ENCODE peak calls at places on chromosomes 11 and 22, in nine cellular contexts. E, D, I, V, B, Z, J, T and Q are unnamed samples.
A peak's percentile ranks its signal among the peaks of the same experiment; 100 is the strongest.

GRCh38 chr22:38707346-38707745 is 1.6 kb downstream of the GTPBP1 start:
- DNase-seq in E (no peak), D (peak; percentile 33), I (no peak), V (no peak), B (no peak), Z (peak; percentile 14), J (no peak), T (peak; percentile 85), Q (no peak)

GRCh38 chr11:13120691-13121090 is 111.6 kb downstream of the RASSF10 start:
- DNase-seq in E (no peak), D (peak; percentile 54), I (no peak), V (no peak), B (no peak), Z (no peak), J (no peak), T (peak; percentile 68), Q (no peak)

GRCh38 chr11:34501500-34501899 is 12.1 kb downstream of the ELF5 start:
- DNase-seq in E (no peak), D (peak; percentile 92), I (no peak), V (peak; percentile 49), B (no peak), Z (peak; percentile 94), J (no peak), T (peak; percentile 98), Q (no peak)

GRCh38 chr11:123062892-123063395 is 1.0 kb upstream of the HSPA8 start:
- DNase-seq in E (no peak), D (peak; percentile 71), I (no peak), V (no peak), B (no peak), Z (no peak), J (peak; percentile 63), T (no peak), Q (no peak)

GRCh38 chr11:102472127-102472526 is 19.6 kb upstream of the TMEM123 start:
- DNase-seq in E (no peak), D (no peak), I (no peak), V (no peak), B (no peak), Z (no peak), J (no peak), T (no peak), Q (no peak)

GRCh38 chr22:35010543-35010942 is 55.4 kb upstream of the ISX start:
- DNase-seq in E (no peak), D (no peak), I (no peak), V (no peak), B (no peak), Z (no peak), J (no peak), T (no peak), Q (no peak)

GRCh38 chr22:22999473-22999872 is 70.8 kb upstream of the GNAZ start:
- DNase-seq in E (no peak), D (no peak), I (no peak), V (no peak), B (no peak), Z (no peak), J (no peak), T (peak; percentile 5), Q (no peak)

GRCh38 chr11:70324354-70325115 is 54.0 kb downstream of the PPFIA1 start:
- DNase-seq in E (no peak), D (peak; percentile 23), I (no peak), V (no peak), B (no peak), Z (peak; percentile 52), J (no peak), T (peak; percentile 56), Q (no peak)

GRCh38 chr22:31099386-31099785 is 8.0 kb downstream of the SELENOM start:
- DNase-seq in E (no peak), D (no peak), I (no peak), V (no peak), B (no peak), Z (no peak), J (no peak), T (no peak), Q (no peak)

GRCh38 chr11:8624698-8625097 is 30.7 kb upstream of the STK33 start:
- DNase-seq in E (no peak), D (no peak), I (no peak), V (no peak), B (no peak), Z (no peak), J (no peak), T (no peak), Q (no peak)

GRCh38 chr11:119236891-119237290 is 30.8 kb downstream of the CBL start:
- DNase-seq in E (no peak), D (no peak), I (no peak), V (no peak), B (no peak), Z (no peak), J (no peak), T (no peak), Q (no peak)

GRCh38 chr11:15905815-15906214 is 450.5 kb downstream of the SOX6 start:
- DNase-seq in E (no peak), D (no peak), I (no peak), V (peak; percentile 61), B (no peak), Z (no peak), J (peak; percentile 22), T (no peak), Q (no peak)

GRCh38 chr11:134742228-134742612 is 330.2 kb upstream of the B3GAT1 start:
- DNase-seq in E (no peak), D (peak; percentile 35), I (no peak), V (no peak), B (no peak), Z (peak; percentile 13), J (no peak), T (no peak), Q (no peak)

GRCh38 chr11:35030716-35031213 is 108.2 kb upstream of the CD44 start:
- DNase-seq in E (peak; percentile 33), D (peak; percentile 73), I (no peak), V (peak; percentile 76), B (no peak), Z (peak; percentile 89), J (no peak), T (peak; percentile 94), Q (peak; percentile 25)

GRCh38 chr11:9029477-9029876 is 25.7 kb upstream of the NRIP3 start:
- DNase-seq in E (no peak), D (no peak), I (no peak), V (no peak), B (no peak), Z (no peak), J (no peak), T (peak; percentile 3), Q (no peak)

GRCh38 chr11:127993788-127994187 is 593.6 kb downstream of the ETS1 start:
- DNase-seq in E (no peak), D (no peak), I (no peak), V (no peak), B (no peak), Z (no peak), J (no peak), T (no peak), Q (no peak)

GRCh38 chr22:26466196-26466595 is 17.4 kb downstream of the HPS4 start:
- DNase-seq in E (no peak), D (no peak), I (no peak), V (peak; percentile 28), B (no peak), Z (no peak), J (peak; percentile 46), T (no peak), Q (no peak)